ENCODE peak calls at places on chromosomes 7 and 10, in four cellular contexts. Y, P, T and S are unnamed samples.

GRCh38 chr10:118330295-118331076 is 11.6 kb downstream of the FAM204A start:
- DNase-seq in Y (no peak), P (no peak), T (no peak), S (peak; percentile 9)

GRCh38 chr10:96524745-96525144 is 11.0 kb upstream of the TLL2 start:
- DNase-seq in Y (no peak), P (no peak), T (no peak), S (no peak)

GRCh38 chr10:84159076-84159475 is 14.5 kb upstream of the GPR15LG start:
- DNase-seq in Y (no peak), P (no peak), T (no peak), S (no peak)

GRCh38 chr10:17888189-17888588 is 63.5 kb upstream of the SLC39A12 start:
- DNase-seq in Y (no peak), P (no peak), T (no peak), S (no peak)

GRCh38 chr10:87605656-87606308 is 53.9 kb upstream of the PAPSS2 start:
- DNase-seq in Y (no peak), P (no peak), T (no peak), S (no peak)

GRCh38 chr7:13770305-13770704 is 219.2 kb downstream of the ETV1 start:
- DNase-seq in Y (no peak), P (no peak), T (no peak), S (no peak)

GRCh38 chr7:143240323-143241168 is 18.7 kb downstream of the TAS2R40 start:
- DNase-seq in Y (no peak), P (peak; percentile 59), T (peak; percentile 70), S (peak; percentile 78)

GRCh38 chr7:31096198-31096881 is 44.2 kb downstream of the ADCYAP1R1 start:
- DNase-seq in Y (no peak), P (no peak), T (no peak), S (no peak)

GRCh38 chr10:28431139-28431538 is 101.8 kb upstream of the WAC start:
- DNase-seq in Y (no peak), P (no peak), T (peak; percentile 18), S (no peak)

GRCh38 chr10:48517911-48518321 is 87.0 kb downstream of the ARHGAP22 start:
- DNase-seq in Y (no peak), P (no peak), T (no peak), S (no peak)

GRCh38 chr7:138865843-138866242 is 67.8 kb upstream of the ATP6V0A4 start:
- DNase-seq in Y (peak; percentile 4), P (no peak), T (peak; percentile 24), S (peak; percentile 44)

GRCh38 chr7:131409129-131409766 is 81.6 kb downstream of the MKLN1 start:
- DNase-seq in Y (no peak), P (no peak), T (no peak), S (no peak)

GRCh38 chr10:122336332-122336731 is 38.2 kb upstream of the PLEKHA1 start:
- DNase-seq in Y (no peak), P (no peak), T (no peak), S (no peak)

GRCh38 chr7:45687185-45687560 is 113.0 kb downstream of the ADCY1 start:
- DNase-seq in Y (no peak), P (no peak), T (no peak), S (no peak)

GRCh38 chr7:105224884-105225651 is 163.7 kb downstream of the SRPK2 start:
- DNase-seq in Y (peak; percentile 42), P (no peak), T (no peak), S (no peak)

GRCh38 chr7:158495780-158496179 is 91.8 kb downstream of the PTPRN2 start:
- DNase-seq in Y (no peak), P (peak; percentile 14), T (peak; percentile 59), S (no peak)

GRCh38 chr7:148831782-148832181 is 52.3 kb downstream of the EZH2 start:
- DNase-seq in Y (no peak), P (no peak), T (no peak), S (no peak)

GRCh38 chr10:123974406-123974805 is 82.8 kb upstream of the CPXM2 start:
- DNase-seq in Y (no peak), P (no peak), T (no peak), S (peak; percentile 91)

GRCh38 chr10:24446739-24447138 is 237.8 kb downstream of the KIAA1217 start:
- DNase-seq in Y (no peak), P (no peak), T (no peak), S (no peak)

GRCh38 chr7:17058568-17058967 is 176.8 kb upstream of the AGR3 start:
- DNase-seq in Y (no peak), P (no peak), T (no peak), S (no peak)

GRCh38 chr10:50623299-50624153 is at the start of gene SGMS1:
- DNase-seq in Y (no peak), P (peak; percentile 68), T (peak; percentile 81), S (peak; percentile 85)

GRCh38 chr10:43227911-43228782 is 38.7 kb downstream of the RASGEF1A start:
- DNase-seq in Y (no peak), P (no peak), T (peak; percentile 11), S (no peak)

GRCh38 chr7:93873998-93874574 is 16.5 kb downstream of the TFPI2 start:
- DNase-seq in Y (no peak), P (no peak), T (peak; percentile 34), S (no peak)

GRCh38 chr7:477626-478220 is 41.9 kb downstream of the PDGFA start:
- DNase-seq in Y (no peak), P (no peak), T (no peak), S (no peak)

GRCh38 chr10:24118246-24118645 is 90.7 kb upstream of the KIAA1217 start:
- DNase-seq in Y (no peak), P (no peak), T (no peak), S (no peak)

GRCh38 chr10:131211556-131211955 is 100.0 kb downstream of the TCERG1L start:
- DNase-seq in Y (no peak), P (no peak), T (no peak), S (no peak)

DNA sequence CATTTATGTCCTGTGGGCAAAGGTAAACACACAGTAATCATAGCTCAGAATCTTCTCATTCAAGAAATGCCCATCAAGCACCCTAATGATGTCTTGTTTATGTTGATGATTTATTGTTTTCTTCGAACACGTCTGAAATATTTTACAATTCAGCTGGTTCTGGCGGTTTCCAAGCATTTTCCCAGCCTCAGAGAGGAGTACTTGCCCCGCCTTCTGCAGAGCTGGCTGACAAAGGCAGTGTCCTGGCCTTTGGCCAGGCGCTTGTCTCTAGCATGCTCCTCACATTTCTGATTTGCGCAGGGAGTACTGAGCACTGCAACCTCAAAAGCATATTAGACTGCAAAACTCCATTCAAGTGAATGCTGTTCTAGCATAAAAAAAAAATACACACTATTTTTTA is 314.2 kb upstream of the GNAI1 start:
- DNase-seq in Y (no peak), P (no peak), T (no peak), S (no peak)
- TF ChIP-seq CBFB in Y (no peak), P (no peak), T (no peak), S (no peak)

GRCh38 chr10:11451640-11452260 is 159.7 kb downstream of the USP6NL start:
- DNase-seq in Y (no peak), P (no peak), T (no peak), S (no peak)

GRCh38 chr10:11448190-11448544 is 163.3 kb downstream of the USP6NL start:
- DNase-seq in Y (no peak), P (no peak), T (no peak), S (no peak)

GRCh38 chr10:11448545-11449244 is 162.8 kb downstream of the USP6NL start:
- DNase-seq in Y (peak; percentile 44), P (no peak), T (no peak), S (no peak)

GRCh38 chr10:11450427-11450826 is 161.0 kb downstream of the USP6NL start:
- DNase-seq in Y (no peak), P (no peak), T (no peak), S (peak; percentile 74)

DNA sequence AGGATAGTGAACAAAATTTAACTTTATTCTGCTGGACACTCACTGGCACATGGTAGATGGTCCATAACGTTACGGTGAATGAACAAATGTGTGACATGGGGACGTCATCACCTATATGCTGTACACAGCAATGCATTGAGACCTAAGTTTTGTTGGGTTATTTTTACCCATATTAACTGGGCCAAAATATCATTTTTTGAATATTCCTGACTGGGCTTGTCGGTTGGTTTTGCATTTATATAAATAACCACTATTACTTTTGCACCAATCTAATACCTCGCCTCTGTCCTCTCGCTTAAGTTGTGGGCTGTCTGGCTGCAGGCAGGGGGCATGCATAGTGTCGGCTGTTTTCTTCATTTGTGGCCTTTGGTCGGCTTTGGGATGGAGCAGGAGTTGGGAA is 161.7 kb downstream of the USP6NL start:
- DNase-seq in Y (no peak), P (no peak), T (no peak), S (no peak)
- TF ChIP-seq CBFB in Y (no peak), P (no peak), T (no peak), S (no peak)

GRCh38 chr7:36395171-36395894 is 5.7 kb downstream of the ANLN start:
- DNase-seq in Y (no peak), P (no peak), T (no peak), S (no peak)

GRCh38 chr7:36393826-36394225 is 4.2 kb downstream of the ANLN start:
- DNase-seq in Y (no peak), P (peak; percentile 67), T (no peak), S (peak; percentile 47)

GRCh38 chr7:36400023-36400422 is 10.4 kb downstream of the ANLN start:
- DNase-seq in Y (no peak), P (no peak), T (no peak), S (no peak)

GRCh38 chr7:36400606-36401005 is 10.9 kb downstream of the ANLN start:
- DNase-seq in Y (no peak), P (no peak), T (no peak), S (no peak)

DNA sequence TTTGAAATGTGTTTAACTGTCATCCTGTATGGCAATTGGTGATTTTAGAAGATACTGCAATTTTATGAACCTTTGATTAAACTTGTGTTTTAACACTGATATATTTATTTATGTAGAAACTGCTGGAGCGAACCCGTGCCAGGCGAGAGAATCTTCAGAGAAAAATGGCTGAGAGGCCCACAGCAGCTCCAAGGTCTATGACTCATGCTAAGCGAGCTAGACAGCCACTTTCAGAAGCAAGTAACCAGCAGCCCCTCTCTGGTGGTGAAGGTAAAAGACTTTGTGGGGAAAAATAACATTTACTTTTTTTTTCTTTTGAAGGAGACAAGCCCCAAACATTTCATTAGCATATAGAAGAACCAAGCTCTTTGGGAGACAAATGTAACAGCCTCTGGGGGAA is 6.5 kb downstream of the ANLN start:
- DNase-seq in Y (no peak), P (no peak), T (no peak), S (no peak)
- TF ChIP-seq CBFB in Y (no peak), P (no peak), T (no peak), S (no peak)

GRCh38 chr7:134548877-134549276 is at the start of gene AKR1B15:
- DNase-seq in Y (peak; percentile 62), P (no peak), T (no peak), S (no peak)
- TF ChIP-seq CBFB in Y (peak; percentile 32), P (no peak), T (no peak), S (no peak)

GRCh38 chr7:20218261-20218660 is 1.1 kb upstream of the MACC1 start:
- DNase-seq in Y (no peak), P (peak; percentile 19), T (no peak), S (no peak)
- TF ChIP-seq CBFB in Y (no peak), P (no peak), T (no peak), S (no peak)